ENCODE peak calls at places on chromosome 13, in five cellular contexts. R is hypothalamus; F is upper lobe of right lung; I is activated CD8-positive, alpha-beta memory T cell treated with anti-CD3 and anti-CD28 coated beads for 1 hour; U is fibroblast of mammary gland. A is an unnamed sample.

GRCh38 chr13:41503386-41503785 is 46.0 kb downstream of the RGCC start:
- DNase-seq in U (no peak), I (no peak), F (no peak), R (no peak), A (no peak)

GRCh38 chr13:93549326-93549855 is 322.8 kb downstream of the GPC6 start:
- DNase-seq in U (peak), R (no peak), I (no peak), F (no peak), A (no peak)

GRCh38 chr13:41546372-41547252 is 89.3 kb downstream of the RGCC start:
- DNase-seq in R (no peak), U (peak), F (no peak), I (no peak), A (peak)

GRCh38 chr13:98065468-98065867 is 77.4 kb upstream of the FARP1 start:
- DNase-seq in I (no peak), R (no peak), U (no peak), F (no peak), A (no peak)

GRCh38 chr13:33279898-33280549 is 5.5 kb downstream of the STARD13 start:
- DNase-seq in F (no peak), U (peak), R (no peak), I (no peak), A (peak)

GRCh38 chr13:97076898-97077297 is 82.6 kb upstream of the OXGR1 start:
- DNase-seq in I (no peak), U (peak), R (no peak), F (no peak), A (peak)

GRCh38 chr13:31328549-31329229 is 128.9 kb downstream of the B3GLCT start:
- DNase-seq in U (peak), I (no peak), R (no peak), F (no peak), A (no peak)

GRCh38 chr13:41144576-41144975 is 12.0 kb upstream of the KBTBD6 start:
- DNase-seq in U (no peak), F (no peak), I (no peak), R (no peak), A (no peak)

A was measured in foreskin fibroblast.